ENCODE peak calls at places on chromosomes 6 and 20, in four cellular contexts. R is right lobe of liver, C is A549, E is fibroblast of the aortic adventitia. P is an unnamed sample.

GRCh38 chr6:96742702-96743101 is 94.6 kb downstream of the GPR63 start:
- DNase-seq in R (no peak), C (no peak), E (no peak), P (no peak)

GRCh38 chr6:15431762-15432495 is 186.1 kb downstream of the JARID2 start:
- DNase-seq in R (no peak), C (no peak), E (peak; percentile 54), P (no peak)

GRCh38 chr6:107418118-107418517 is 41.2 kb downstream of the PDSS2 start:
- DNase-seq in R (no peak), C (peak; percentile 3), E (peak; percentile 20), P (peak; percentile 39)

GRCh38 chr6:44294832-44295791 is 18.0 kb downstream of the AARS2 start:
- DNase-seq in R (no peak), C (no peak), E (no peak), P (no peak)

GRCh38 chr6:143941852-143942627 is 66.0 kb downstream of the PLAGL1 start:
- DNase-seq in R (no peak), C (peak; percentile 44), E (peak; percentile 56), P (peak; percentile 77)

GRCh38 chr6:90144396-90144795 is 152.2 kb downstream of the BACH2 start:
- DNase-seq in R (no peak), C (no peak), E (no peak), P (no peak)

GRCh38 chr6:449057-449430 is 57.5 kb downstream of the IRF4 start:
- DNase-seq in R (no peak), C (no peak), E (no peak), P (no peak)

GRCh38 chr6:91476000-91476399 is 889.1 kb upstream of the MAP3K7 start:
- DNase-seq in R (no peak), C (no peak), E (no peak), P (no peak)

GRCh38 chr6:1498491-1499113 is 109.2 kb downstream of the FOXF2 start:
- DNase-seq in R (no peak), C (no peak), E (no peak), P (peak; percentile 49)

GRCh38 chr6:155398221-155398620 is 57.4 kb downstream of the NOX3 start:
- DNase-seq in R (no peak), C (no peak), E (no peak), P (no peak)

DNA sequence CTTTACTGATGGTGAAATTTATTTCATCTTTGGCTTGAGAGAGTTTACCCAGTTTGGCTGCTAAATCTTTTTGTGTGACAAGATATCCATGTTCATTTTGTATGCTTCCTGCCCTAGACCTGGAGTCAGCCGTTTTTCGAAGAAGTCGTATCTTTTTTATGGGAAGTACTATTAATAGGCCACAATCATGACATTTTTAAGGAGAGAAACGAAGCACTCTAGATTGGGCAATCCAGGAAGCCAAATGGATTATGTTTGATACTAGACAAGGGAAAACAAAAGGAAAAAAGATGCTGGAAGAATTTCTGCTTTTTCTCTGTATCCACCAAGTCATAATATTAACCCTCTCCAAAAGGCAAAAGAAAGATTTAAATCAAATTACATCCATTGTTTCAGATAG is 214.6 kb downstream of the HDGFL1 start:
- DNase-seq in R (no peak), C (no peak), E (peak; percentile 27), P (no peak)
- H3K4me3 ChIP-seq in R (no peak overlapping the region), C (no peak overlapping the region), E (no peak overlapping the region), P (no peak overlapping the region)

GRCh38 chr6:106247293-106247692 is 78.3 kb downstream of the ATG5 start:
- DNase-seq in R (no peak), C (no peak), E (no peak), P (no peak)
- H3K4me3 ChIP-seq in R (no peak overlapping the region), C (no peak overlapping the region), E (no peak overlapping the region), P (no peak overlapping the region)

DNA sequence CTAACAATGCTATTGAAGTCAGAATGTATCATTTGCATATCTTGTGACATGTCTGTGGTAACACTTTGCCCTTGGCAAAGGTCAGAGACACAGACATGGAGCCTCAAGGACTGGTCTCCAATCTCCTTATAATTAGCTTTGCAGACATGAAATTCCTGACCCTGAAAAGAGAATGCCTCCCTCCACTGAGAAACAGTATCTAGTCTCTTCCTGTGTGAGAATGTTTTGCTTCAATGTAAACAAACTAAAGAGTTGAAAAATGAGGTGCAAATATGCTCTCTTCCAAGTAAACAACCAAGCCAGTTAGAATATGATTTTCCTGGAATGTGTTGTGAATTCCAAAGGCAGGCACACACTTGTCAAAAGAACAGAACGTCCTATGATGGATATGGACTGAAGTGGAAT is 407.1 kb upstream of the MARCKS start:
- DNase-seq in R (no peak), C (no peak), E (no peak), P (no peak)
- H3K4me3 ChIP-seq in R (no peak overlapping the region), C (no peak overlapping the region), E (no peak overlapping the region), P (no peak overlapping the region)

DNA sequence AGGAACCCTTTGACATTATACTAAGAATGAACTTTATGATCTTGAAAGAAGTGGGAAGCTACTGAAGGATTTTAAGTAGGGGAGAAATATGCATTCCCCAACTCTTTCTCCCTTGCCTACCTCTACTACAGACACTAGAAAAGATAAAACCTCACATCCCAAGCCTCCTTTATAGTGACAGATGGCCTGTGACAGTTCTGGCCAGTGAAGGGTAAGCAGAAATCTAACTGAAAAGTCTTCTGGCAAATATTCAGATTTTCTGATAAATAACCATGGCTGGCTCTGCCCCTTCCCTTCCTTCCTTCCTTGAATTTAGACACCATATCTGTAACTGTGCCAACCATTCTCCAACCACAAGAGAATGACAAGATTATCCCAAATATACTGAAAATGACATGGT is 10.3 kb upstream of the BEND6 start:
- DNase-seq in R (no peak), C (no peak), E (no peak), P (no peak)
- H3K4me3 ChIP-seq in R (no peak overlapping the region), C (no peak overlapping the region), E (no peak overlapping the region), P (no peak overlapping the region)

GRCh38 chr20:32510120-32510600 is 75.0 kb downstream of the NOL4L start:
- DNase-seq in R (no peak), C (no peak), E (no peak), P (no peak)

GRCh38 chr20:32506721-32507120 is 78.4 kb downstream of the NOL4L start:
- DNase-seq in R (no peak), C (no peak), E (no peak), P (peak; percentile 51)

GRCh38 chr20:32507998-32508774 is 76.9 kb downstream of the NOL4L start:
- DNase-seq in R (no peak), C (no peak), E (no peak), P (peak; percentile 25)

GRCh38 chr20:32509639-32510066 is 75.5 kb downstream of the NOL4L start:
- DNase-seq in R (no peak), C (no peak), E (no peak), P (peak; percentile 73)

GRCh38 chr20:32508775-32509119 is 76.4 kb downstream of the NOL4L start:
- DNase-seq in R (no peak), C (no peak), E (no peak), P (peak; percentile 22)
- H3K4me3 ChIP-seq in R (no peak overlapping the region), C (no peak overlapping the region), E (no peak overlapping the region), P (no peak overlapping the region)

P was measured in H7.